ENCODE peak calls at places on chromosomes 6 and 20, in ten cellular contexts. Z is breast epithelium, X is ovary, S is IMR-90, D is stomach, N is endothelial cell of umbilical vein, M is sigmoid colon, H is HepG2, B is heart left ventricle, C is esophagus squamous epithelium. A is an unnamed sample.

GRCh38 chr20:38094373-38094775 is 60.8 kb downstream of the RPRD1B start:
- DNase-seq in N (peak; percentile 72), X (no peak), Z (no peak), C (no peak), D (peak; percentile 36), M (peak; percentile 83), S (peak; percentile 85), H (peak; percentile 52), B (peak; percentile 72), A (peak; percentile 75)

GRCh38 chr6:45791181-45791580 is 224.5 kb downstream of the CLIC5 start:
- DNase-seq in N (no peak), Z (no peak), C (no peak), D (no peak), S (peak; percentile 21), H (no peak), B (no peak), M (no peak), X (no peak), A (no peak)

GRCh38 chr6:9140181-9140580 is 704.8 kb upstream of the SLC35B3 start:
- DNase-seq in H (no peak), X (peak; percentile 41), M (no peak), C (no peak), B (no peak), N (no peak), D (peak; percentile 57), S (peak; percentile 12), Z (peak; percentile 57), A (no peak)

GRCh38 chr6:15730442-15730841 is 67.6 kb upstream of the DTNBP1 start:
- DNase-seq in C (no peak), D (no peak), H (no peak), X (no peak), N (no peak), M (no peak), Z (no peak), S (no peak), B (no peak), A (no peak)

GRCh38 chr6:159151266-159151855 is 17.8 kb upstream of the FNDC1 start:
- DNase-seq in S (peak; percentile 58), N (peak; percentile 61), B (no peak), X (no peak), Z (no peak), H (peak; percentile 34), C (no peak), D (peak; percentile 61), M (no peak), A (peak; percentile 64)

GRCh38 chr20:25227317-25227831 is 20.5 kb upstream of the PYGB start:
- DNase-seq in D (no peak), S (peak; percentile 40), H (peak; percentile 94), C (no peak), X (no peak), N (peak; percentile 47), B (no peak), M (no peak), Z (no peak), A (no peak)

GRCh38 chr20:34538671-34539123 is 19.8 kb upstream of the MAP1LC3A start:
- DNase-seq in S (peak; percentile 57), H (peak; percentile 61), C (no peak), N (peak; percentile 45), X (peak; percentile 34), B (peak; percentile 63), D (peak; percentile 60), M (peak; percentile 75), Z (no peak), A (peak; percentile 47)

GRCh38 chr6:27157461-27158315 is 89.8 kb upstream of the PRSS16 start:
- DNase-seq in M (peak; percentile 85), C (no peak), S (peak; percentile 77), D (peak; percentile 59), H (peak; percentile 47), Z (peak; percentile 67), N (peak; percentile 57), B (peak; percentile 54), X (peak; percentile 75), A (peak; percentile 73)

GRCh38 chr6:131946404-131946991 is 4.7 kb downstream of the CCN2 start:
- DNase-seq in N (no peak), M (no peak), C (no peak), D (no peak), Z (no peak), X (no peak), H (peak; percentile 50), B (no peak), S (peak; percentile 78), A (no peak)

GRCh38 chr6:160978141-160978926 is 13.2 kb upstream of the MAP3K4 start:
- DNase-seq in Z (no peak), H (no peak), D (no peak), B (no peak), M (no peak), X (no peak), N (no peak), S (peak; percentile 68), C (no peak), A (no peak)

GRCh38 chr6:133978896-133979240 is 25.8 kb downstream of the TBPL1 start:
- DNase-seq in M (no peak), Z (no peak), X (no peak), N (no peak), S (no peak), C (no peak), B (no peak), H (no peak), D (no peak), A (no peak)

GRCh38 chr20:1891263-1892121 is 3.7 kb upstream of the SIRPA start:
- DNase-seq in X (no peak), S (no peak), B (peak; percentile 5), C (no peak), Z (no peak), M (no peak), N (no peak), H (no peak), D (no peak), A (no peak)

GRCh38 chr20:1887756-1888155 is 7.5 kb upstream of the SIRPA start:
- DNase-seq in B (peak; percentile 3), D (no peak), C (no peak), Z (no peak), M (no peak), X (no peak), S (no peak), N (no peak), H (no peak), A (no peak)

GRCh38 chr20:1892122-1892385 is 3.2 kb upstream of the SIRPA start:
- DNase-seq in N (no peak), Z (no peak), S (no peak), H (no peak), X (no peak), B (no peak), M (no peak), D (no peak), C (no peak), A (no peak)

GRCh38 chr20:1888796-1889463 is 6.3 kb upstream of the SIRPA start:
- DNase-seq in N (no peak), C (no peak), H (peak; percentile 60), Z (peak; percentile 47), S (peak; percentile 41), M (peak; percentile 71), D (no peak), B (peak; percentile 45), X (no peak), A (no peak)

DNA sequence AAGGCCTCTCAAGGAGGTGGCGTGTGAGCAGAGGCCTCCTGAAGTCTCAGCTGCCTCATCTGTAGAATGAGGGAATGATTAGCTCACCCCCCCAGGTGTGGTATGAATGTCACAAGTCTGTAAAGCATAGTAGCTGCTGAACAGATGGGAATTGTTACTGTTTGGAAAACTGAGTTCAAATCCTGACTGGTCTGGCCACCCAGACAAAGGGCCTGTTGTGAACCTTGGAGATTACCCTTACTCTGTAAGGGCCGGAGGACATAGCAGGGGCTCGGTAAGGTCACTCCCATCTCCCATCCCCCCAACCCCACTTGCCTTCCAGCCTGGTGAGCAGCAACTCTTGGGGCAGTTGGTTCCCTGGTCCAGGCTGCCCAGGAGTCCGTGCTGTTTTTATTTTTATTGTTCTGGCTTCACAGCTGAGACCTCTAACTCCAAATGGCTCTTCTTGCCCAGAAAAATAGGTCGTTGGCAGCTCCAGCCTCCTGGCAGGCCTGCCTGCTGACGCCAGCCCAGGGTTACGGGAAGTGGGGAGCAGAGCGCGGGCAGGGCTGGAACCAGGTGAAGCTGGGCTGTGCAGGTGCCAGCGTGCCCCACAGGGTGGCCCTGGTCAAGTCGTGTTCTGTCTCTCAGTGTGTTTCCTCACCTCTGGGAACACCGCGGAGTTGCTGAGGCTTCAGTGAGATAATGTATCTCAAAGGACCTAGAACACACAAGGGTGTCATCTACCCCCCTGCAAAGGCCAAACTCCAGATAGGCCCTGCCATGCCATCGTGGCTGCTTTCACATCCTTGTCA is 4.5 kb upstream of the SIRPA start:
- DNase-seq in Z (peak; percentile 59), N (no peak), B (peak; percentile 15), X (no peak), H (no peak), D (no peak), S (no peak), C (no peak), M (no peak), A (no peak)
- H3K36me3 ChIP-seq in Z (no peaks in the 10 kb centered on the region), N (no peaks in the 10 kb centered on the region), B (no peaks in the 10 kb centered on the region), X (no peaks in the 10 kb centered on the region), H (no peaks in the 10 kb centered on the region), D (no peaks in the 10 kb centered on the region), S (peaks cover 3% of the 10 kb centered on the region), C (no peaks in the 10 kb centered on the region), M (peaks cover 7% of the 10 kb centered on the region), A (no peaks in the 10 kb centered on the region)

GRCh38 chr20:48186915-48187314 is 401.6 kb upstream of the SULF2 start:
- DNase-seq in S (no peak), D (no peak), C (no peak), B (no peak), Z (peak; percentile 55), M (no peak), X (no peak), N (no peak), H (no peak), A (no peak)
- TF ChIP-seq POLR2A in S (no peak), D (no peak), C (no peak), B (no peak), Z (no peak), M (no peak), X (no peak), N (no peak), H (no peak), A (no peak)

DNA sequence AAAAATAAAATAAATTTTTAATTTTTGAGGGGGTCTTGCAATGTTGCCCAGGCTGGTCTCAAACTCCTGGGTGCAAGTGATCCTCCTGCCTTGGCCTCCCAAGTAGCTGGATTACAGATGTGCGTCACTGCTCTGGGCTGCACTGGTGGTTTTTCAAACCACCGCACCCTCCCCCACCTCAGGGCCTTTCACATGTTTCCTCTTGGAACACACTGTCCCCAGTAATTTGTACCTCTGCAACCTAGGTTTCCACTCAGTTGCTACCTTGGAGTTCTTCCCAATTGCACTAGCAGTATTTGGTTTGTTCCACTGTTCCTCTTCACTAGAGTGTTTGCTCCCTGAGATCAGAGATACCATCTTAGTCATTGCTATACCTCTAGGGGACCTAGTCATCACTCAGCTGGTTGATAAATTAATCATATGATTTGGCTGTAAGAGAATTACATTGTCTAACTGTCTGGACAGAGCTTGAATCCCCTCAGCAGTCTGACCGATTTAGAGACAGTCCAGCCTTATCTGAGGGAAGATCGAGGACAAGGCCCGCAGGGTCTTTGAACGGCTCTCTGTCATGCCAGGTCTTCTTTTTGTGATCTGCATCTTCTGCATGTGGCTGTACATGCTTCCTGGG is 32.0 kb downstream of the CEP43 start:
- DNase-seq in N (no peak), H (no peak), B (no peak), D (no peak), Z (no peak), X (no peak), M (no peak), C (no peak), S (peak; percentile 20), A (no peak)
- H3K36me3 ChIP-seq in N (peaks cover 20% of the 10 kb centered on the region), H (peaks cover 85% of the 10 kb centered on the region), B (no peaks in the 10 kb centered on the region), D (peaks cover 90% of the 10 kb centered on the region), Z (no peaks in the 10 kb centered on the region), X (no peaks in the 10 kb centered on the region), M (peaks cover 97% of the 10 kb centered on the region), C (no peaks in the 10 kb centered on the region), S (peaks cover 32% of the 10 kb centered on the region), A (no peaks in the 10 kb centered on the region)

GRCh38 chr6:17985934-17986655 is 1.3 kb downstream of the KIF13A start:
- DNase-seq in S (no peak), M (no peak), H (no peak), C (no peak), D (no peak), B (no peak), N (peak; percentile 15), X (no peak), Z (no peak), A (no peak)
- TF ChIP-seq POLR2A in S (no peak), M (no peak), H (no peak), C (no peak), D (no peak), B (no peak), N (no peak), X (no peak), Z (no peak), A (no peak)

A was measured in tibial nerve.